ENCODE peak calls at places on chromosomes 1 and 21, in four cellular contexts. V is lung; B is tibial nerve; I is CD8-positive, alpha-beta T cell. S is an unnamed sample.

GRCh38 chr1:25109527-25109926 is 122.8 kb downstream of the SYF2 start:
- DNase-seq in V (no peak), I (no peak), B (no peak), S (no peak)

GRCh38 chr21:20661745-20662470 is 336.3 kb upstream of the NCAM2 start:
- DNase-seq in B (no peak), V (no peak), I (no peak), S (no peak)

GRCh38 chr1:205993068-205993467 is 10.1 kb downstream of the RAB7B start:
- DNase-seq in V (no peak), I (no peak), B (no peak), S (no peak)

GRCh38 chr1:29559055-29559454 is 322.7 kb downstream of the PTPRU start:
- DNase-seq in V (no peak), I (no peak), B (no peak), S (no peak)

GRCh38 chr1:171739646-171740045 is 2.2 kb downstream of the VAMP4 start:
- DNase-seq in I (no peak), B (no peak), V (no peak), S (no peak)

GRCh38 chr1:212162635-212163034 is 122.6 kb upstream of the PPP2R5A start:
- DNase-seq in I (peak; percentile 18), B (peak; percentile 35), V (no peak), S (peak; percentile 36)

GRCh38 chr1:30536530-30536929 is 186.9 kb downstream of the MATN1 start:
- DNase-seq in I (no peak), B (no peak), V (no peak), S (no peak)

GRCh38 chr1:154483941-154484803 is 17.8 kb upstream of the TDRD10 start:
- DNase-seq in B (no peak), I (no peak), V (peak; percentile 74), S (no peak)

GRCh38 chr1:91129458-91129857 is 107.6 kb upstream of the ZNF644 start:
- DNase-seq in B (no peak), I (no peak), V (no peak), S (no peak)

GRCh38 chr1:62362952-62363325 is 43.7 kb upstream of the KANK4 start:
- DNase-seq in V (no peak), I (no peak), B (no peak), S (no peak)

GRCh38 chr1:94324168-94324544 is 86.8 kb upstream of the ARHGAP29 start:
- DNase-seq in V (no peak), I (no peak), B (no peak), S (no peak)

GRCh38 chr1:161801955-161802354 is 35.8 kb downstream of the ATF6 start:
- DNase-seq in B (no peak), V (no peak), I (no peak), S (peak; percentile 32)

GRCh38 chr21:33478858-33479678 is 706 bp downstream of the TMEM50B start:
- DNase-seq in V (peak; percentile 45), B (no peak), I (peak; percentile 23), S (peak; percentile 20)

GRCh38 chr1:117389779-117390178 is 22.5 kb downstream of the MAN1A2 start:
- DNase-seq in I (no peak), B (no peak), V (no peak), S (no peak)

GRCh38 chr1:117387060-117387633 is 19.9 kb downstream of the MAN1A2 start:
- DNase-seq in V (no peak), I (no peak), B (no peak), S (no peak)

GRCh38 chr1:117392776-117393175 is 25.5 kb downstream of the MAN1A2 start:
- DNase-seq in V (no peak), B (no peak), I (no peak), S (no peak)

GRCh38 chr1:117389284-117389683 is 22.0 kb downstream of the MAN1A2 start:
- DNase-seq in I (no peak), V (no peak), B (no peak), S (no peak)

GRCh38 chr1:117388328-117388727 is 21.1 kb downstream of the MAN1A2 start:
- DNase-seq in I (no peak), V (no peak), B (no peak), S (no peak)
- H3K4me1 ChIP-seq in I (peaks cover 34% of the 10 kb centered on the region), V (peaks cover 18% of the 10 kb centered on the region), B (no peaks in the 10 kb centered on the region), S (peaks cover 5% of the 10 kb centered on the region)

DNA sequence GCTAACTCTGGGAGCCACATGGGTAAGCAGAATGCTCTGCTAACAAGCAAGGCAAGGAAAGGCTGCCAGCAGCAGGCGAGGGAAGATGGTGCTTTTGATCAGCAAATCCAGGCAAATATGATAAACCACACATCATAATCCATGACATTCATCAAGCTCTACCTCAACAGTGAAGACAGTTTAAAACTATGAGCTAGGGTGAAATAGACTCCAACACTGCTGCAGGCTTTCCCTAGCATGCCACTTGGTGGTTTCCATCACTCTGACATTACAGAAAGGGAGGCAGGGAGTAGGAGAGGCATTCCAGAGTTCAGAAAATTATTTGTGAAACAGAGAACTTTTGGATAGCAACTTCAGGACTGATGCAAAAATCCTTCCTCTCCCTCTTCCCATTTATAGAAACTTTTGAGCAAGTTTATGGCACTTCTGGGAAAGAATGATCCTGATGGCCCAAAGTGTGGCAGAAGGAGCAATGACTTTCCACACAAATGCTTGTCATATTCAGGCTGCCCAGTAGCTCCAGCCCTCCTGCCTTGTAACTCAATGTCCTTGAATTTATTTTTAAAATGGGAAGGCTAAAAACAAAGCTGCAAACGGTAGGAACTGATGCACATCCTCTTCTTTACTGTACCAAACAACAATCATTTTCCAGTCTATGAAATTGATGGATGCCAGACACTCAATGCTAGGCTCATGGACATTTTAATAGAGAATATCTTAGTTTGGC is 70.8 kb downstream of the SMYD2 start:
- DNase-seq in B (no peak), I (no peak), V (no peak), S (no peak)
- H3K4me3 ChIP-seq in B (no peak overlapping the region), I (no peak overlapping the region), V (no peak overlapping the region), S (no peak overlapping the region)

DNA sequence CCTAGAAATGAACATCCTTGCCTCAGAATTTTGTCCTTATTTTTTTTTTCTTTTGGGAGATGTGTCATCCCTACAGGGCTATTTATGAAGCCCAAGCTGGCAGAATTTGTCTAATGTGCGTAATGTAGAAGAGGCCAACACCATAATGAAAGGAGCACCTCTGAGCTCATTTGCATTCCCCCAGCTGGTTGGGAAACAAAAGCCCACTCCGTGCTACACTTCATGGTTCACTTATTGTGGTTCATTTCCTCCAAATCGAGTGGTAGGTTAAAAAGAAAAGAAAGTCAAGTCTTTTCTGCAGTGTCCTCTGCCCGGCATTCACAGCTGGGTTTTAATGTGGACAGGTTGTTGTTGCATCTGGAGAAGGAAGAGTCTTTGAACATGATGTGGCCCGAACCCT is 73.5 kb downstream of the KAZN start:
- DNase-seq in B (no peak), V (no peak), I (no peak), S (no peak)
- H3K4me1 ChIP-seq in B (no peaks in the 10 kb centered on the region), V (no peaks in the 10 kb centered on the region), I (no peaks in the 10 kb centered on the region), S (no peaks in the 10 kb centered on the region)

GRCh38 chr1:181189691-181190361 is 101.3 kb downstream of the IER5 start:
- DNase-seq in I (peak; percentile 71), B (peak; percentile 61), V (peak; percentile 47), S (peak; percentile 24)
- H3K4me3 ChIP-seq in I (peak overlapping the region; percentile 24), B (peak overlapping the region; percentile 9), V (no peak overlapping the region), S (peak overlapping the region; percentile 24)